ENCODE peak calls at places on chromosomes 1 and 21, in nine cellular contexts. One of them, this sample, is unnamed.
A peak's percentile ranks its signal among the peaks of the same experiment; 100 is the strongest.

GRCh38 chr21:37226356-37226920 is 40.7 kb downstream of the VPS26C start:
- DNase-seq in neuronal stem cell: no peak
- DNase-seq in coronary artery: no peak
- DNase-seq in activated naive CD4-positive, alpha-beta T cell: no peak
- DNase-seq in HL-60: no peak
- DNase-seq in stimulated activated CD8-positive, alpha-beta memory T cell treated with anti-CD3 and anti-CD28 coated beads, Interleukin-2, amount 100 ng/mL, for 48 hours: no peak
- DNase-seq in stimulated activated CD4-positive, alpha-beta T cell treated with anti-CD3 and anti-CD28 coated beads, Interleukin-1b, Interleukin-23, amount 100 ng/mL, for 24 hours: no peak
- DNase-seq in GM12865: no peak
- DNase-seq in H54: no peak
- DNase-seq in this sample: no peak

GRCh38 chr1:237583270-237583669 is 307.5 kb downstream of the ZP4 start:
- DNase-seq in neuronal stem cell: no peak
- DNase-seq in coronary artery: no peak
- DNase-seq in activated naive CD4-positive, alpha-beta T cell: no peak
- DNase-seq in HL-60: no peak
- DNase-seq in stimulated activated CD8-positive, alpha-beta memory T cell treated with anti-CD3 and anti-CD28 coated beads, Interleukin-2, amount 100 ng/mL, for 48 hours: no peak
- DNase-seq in stimulated activated CD4-positive, alpha-beta T cell treated with anti-CD3 and anti-CD28 coated beads, Interleukin-1b, Interleukin-23, amount 100 ng/mL, for 24 hours: no peak
- DNase-seq in GM12865: no peak
- DNase-seq in H54: no peak
- DNase-seq in this sample: no peak

GRCh38 chr1:110916669-110917306 is 43.8 kb downstream of the CD53 start:
- DNase-seq in neuronal stem cell: no peak
- DNase-seq in coronary artery: no peak
- DNase-seq in activated naive CD4-positive, alpha-beta T cell: no peak
- DNase-seq in HL-60: peak; percentile 28
- DNase-seq in stimulated activated CD8-positive, alpha-beta memory T cell treated with anti-CD3 and anti-CD28 coated beads, Interleukin-2, amount 100 ng/mL, for 48 hours: no peak
- DNase-seq in stimulated activated CD4-positive, alpha-beta T cell treated with anti-CD3 and anti-CD28 coated beads, Interleukin-1b, Interleukin-23, amount 100 ng/mL, for 24 hours: peak; percentile 11
- DNase-seq in GM12865: peak; percentile 68
- DNase-seq in H54: peak; percentile 12
- DNase-seq in this sample: peak; percentile 48

GRCh38 chr1:100036718-100037664 is 67.2 kb downstream of the SLC35A3 start:
- DNase-seq in neuronal stem cell: no peak
- DNase-seq in coronary artery: no peak
- DNase-seq in activated naive CD4-positive, alpha-beta T cell: no peak
- DNase-seq in HL-60: no peak
- DNase-seq in stimulated activated CD8-positive, alpha-beta memory T cell treated with anti-CD3 and anti-CD28 coated beads, Interleukin-2, amount 100 ng/mL, for 48 hours: no peak
- DNase-seq in stimulated activated CD4-positive, alpha-beta T cell treated with anti-CD3 and anti-CD28 coated beads, Interleukin-1b, Interleukin-23, amount 100 ng/mL, for 24 hours: no peak
- DNase-seq in GM12865: peak; percentile 41
- DNase-seq in H54: peak; percentile 18
- DNase-seq in this sample: no peak

GRCh38 chr1:46798820-46799219 is at the start of gene CYP4B1:
- DNase-seq in neuronal stem cell: no peak
- DNase-seq in coronary artery: no peak
- DNase-seq in activated naive CD4-positive, alpha-beta T cell: no peak
- DNase-seq in HL-60: no peak
- DNase-seq in stimulated activated CD8-positive, alpha-beta memory T cell treated with anti-CD3 and anti-CD28 coated beads, Interleukin-2, amount 100 ng/mL, for 48 hours: no peak
- DNase-seq in stimulated activated CD4-positive, alpha-beta T cell treated with anti-CD3 and anti-CD28 coated beads, Interleukin-1b, Interleukin-23, amount 100 ng/mL, for 24 hours: no peak
- DNase-seq in GM12865: no peak
- DNase-seq in H54: no peak
- DNase-seq in this sample: no peak

GRCh38 chr1:213720032-213720431 is 267.7 kb upstream of the PROX1 start:
- DNase-seq in neuronal stem cell: no peak
- DNase-seq in coronary artery: no peak
- DNase-seq in activated naive CD4-positive, alpha-beta T cell: no peak
- DNase-seq in HL-60: no peak
- DNase-seq in stimulated activated CD8-positive, alpha-beta memory T cell treated with anti-CD3 and anti-CD28 coated beads, Interleukin-2, amount 100 ng/mL, for 48 hours: no peak
- DNase-seq in stimulated activated CD4-positive, alpha-beta T cell treated with anti-CD3 and anti-CD28 coated beads, Interleukin-1b, Interleukin-23, amount 100 ng/mL, for 24 hours: no peak
- DNase-seq in GM12865: no peak
- DNase-seq in H54: no peak
- DNase-seq in this sample: no peak

GRCh38 chr1:15965228-15965767 is 10.6 kb downstream of the ZBTB17 start:
- DNase-seq in neuronal stem cell: no peak
- DNase-seq in coronary artery: no peak
- DNase-seq in activated naive CD4-positive, alpha-beta T cell: no peak
- DNase-seq in HL-60: no peak
- DNase-seq in stimulated activated CD8-positive, alpha-beta memory T cell treated with anti-CD3 and anti-CD28 coated beads, Interleukin-2, amount 100 ng/mL, for 48 hours: no peak
- DNase-seq in stimulated activated CD4-positive, alpha-beta T cell treated with anti-CD3 and anti-CD28 coated beads, Interleukin-1b, Interleukin-23, amount 100 ng/mL, for 24 hours: no peak
- DNase-seq in GM12865: peak; percentile 70
- DNase-seq in H54: no peak
- DNase-seq in this sample: no peak

GRCh38 chr1:173477286-173478098 is at the start of gene PRDX6:
- DNase-seq in neuronal stem cell: peak; percentile 83
- DNase-seq in coronary artery: peak; percentile 94
- DNase-seq in activated naive CD4-positive, alpha-beta T cell: peak; percentile 52
- DNase-seq in HL-60: peak; percentile 68
- DNase-seq in stimulated activated CD8-positive, alpha-beta memory T cell treated with anti-CD3 and anti-CD28 coated beads, Interleukin-2, amount 100 ng/mL, for 48 hours: no peak
- DNase-seq in stimulated activated CD4-positive, alpha-beta T cell treated with anti-CD3 and anti-CD28 coated beads, Interleukin-1b, Interleukin-23, amount 100 ng/mL, for 24 hours: peak; percentile 21
- DNase-seq in GM12865: no peak
- DNase-seq in H54: peak; percentile 68
- DNase-seq in this sample: no peak

GRCh38 chr21:42395910-42396625 is at the start of gene TMPRSS3:
- DNase-seq in neuronal stem cell: no peak
- DNase-seq in coronary artery: no peak
- DNase-seq in activated naive CD4-positive, alpha-beta T cell: no peak
- DNase-seq in HL-60: no peak
- DNase-seq in stimulated activated CD8-positive, alpha-beta memory T cell treated with anti-CD3 and anti-CD28 coated beads, Interleukin-2, amount 100 ng/mL, for 48 hours: no peak
- DNase-seq in stimulated activated CD4-positive, alpha-beta T cell treated with anti-CD3 and anti-CD28 coated beads, Interleukin-1b, Interleukin-23, amount 100 ng/mL, for 24 hours: no peak
- DNase-seq in GM12865: no peak
- DNase-seq in H54: no peak
- DNase-seq in this sample: no peak

GRCh38 chr1:180851995-180852887 is 60.5 kb upstream of the KIAA1614 start:
- DNase-seq in neuronal stem cell: no peak
- DNase-seq in coronary artery: no peak
- DNase-seq in activated naive CD4-positive, alpha-beta T cell: no peak
- DNase-seq in HL-60: no peak
- DNase-seq in stimulated activated CD8-positive, alpha-beta memory T cell treated with anti-CD3 and anti-CD28 coated beads, Interleukin-2, amount 100 ng/mL, for 48 hours: no peak
- DNase-seq in stimulated activated CD4-positive, alpha-beta T cell treated with anti-CD3 and anti-CD28 coated beads, Interleukin-1b, Interleukin-23, amount 100 ng/mL, for 24 hours: no peak
- DNase-seq in GM12865: peak; percentile 39
- DNase-seq in H54: no peak
- DNase-seq in this sample: no peak

GRCh38 chr1:14567056-14567455 is 31.4 kb upstream of the KAZN start:
- DNase-seq in neuronal stem cell: no peak
- DNase-seq in coronary artery: no peak
- DNase-seq in activated naive CD4-positive, alpha-beta T cell: no peak
- DNase-seq in HL-60: no peak
- DNase-seq in stimulated activated CD8-positive, alpha-beta memory T cell treated with anti-CD3 and anti-CD28 coated beads, Interleukin-2, amount 100 ng/mL, for 48 hours: no peak
- DNase-seq in stimulated activated CD4-positive, alpha-beta T cell treated with anti-CD3 and anti-CD28 coated beads, Interleukin-1b, Interleukin-23, amount 100 ng/mL, for 24 hours: no peak
- DNase-seq in GM12865: peak; percentile 33
- DNase-seq in H54: no peak
- DNase-seq in this sample: no peak

GRCh38 chr21:46057111-46057709 is 40.7 kb upstream of the COL6A2 start:
- DNase-seq in neuronal stem cell: no peak
- DNase-seq in coronary artery: no peak
- DNase-seq in activated naive CD4-positive, alpha-beta T cell: no peak
- DNase-seq in HL-60: no peak
- DNase-seq in stimulated activated CD8-positive, alpha-beta memory T cell treated with anti-CD3 and anti-CD28 coated beads, Interleukin-2, amount 100 ng/mL, for 48 hours: peak; percentile 74
- DNase-seq in stimulated activated CD4-positive, alpha-beta T cell treated with anti-CD3 and anti-CD28 coated beads, Interleukin-1b, Interleukin-23, amount 100 ng/mL, for 24 hours: no peak
- DNase-seq in GM12865: peak; percentile 30
- DNase-seq in H54: no peak
- DNase-seq in this sample: peak; percentile 67

GRCh38 chr1:229620876-229621275 is 5.0 kb downstream of the TAF5L start:
- DNase-seq in neuronal stem cell: no peak
- DNase-seq in coronary artery: no peak
- DNase-seq in activated naive CD4-positive, alpha-beta T cell: no peak
- DNase-seq in HL-60: peak; percentile 49
- DNase-seq in stimulated activated CD8-positive, alpha-beta memory T cell treated with anti-CD3 and anti-CD28 coated beads, Interleukin-2, amount 100 ng/mL, for 48 hours: no peak
- DNase-seq in stimulated activated CD4-positive, alpha-beta T cell treated with anti-CD3 and anti-CD28 coated beads, Interleukin-1b, Interleukin-23, amount 100 ng/mL, for 24 hours: no peak
- DNase-seq in GM12865: no peak
- DNase-seq in H54: no peak
- DNase-seq in this sample: no peak

GRCh38 chr1:43021547-43022474 is 63.1 kb upstream of the SLC2A1 start:
- DNase-seq in neuronal stem cell: no peak
- DNase-seq in coronary artery: no peak
- DNase-seq in activated naive CD4-positive, alpha-beta T cell: no peak
- DNase-seq in HL-60: no peak
- DNase-seq in stimulated activated CD8-positive, alpha-beta memory T cell treated with anti-CD3 and anti-CD28 coated beads, Interleukin-2, amount 100 ng/mL, for 48 hours: no peak
- DNase-seq in stimulated activated CD4-positive, alpha-beta T cell treated with anti-CD3 and anti-CD28 coated beads, Interleukin-1b, Interleukin-23, amount 100 ng/mL, for 24 hours: no peak
- DNase-seq in GM12865: no peak
- DNase-seq in H54: no peak
- DNase-seq in this sample: no peak

GRCh38 chr1:165886988-165887387 is 59.6 kb downstream of the UCK2 start:
- DNase-seq in neuronal stem cell: no peak
- DNase-seq in coronary artery: no peak
- DNase-seq in activated naive CD4-positive, alpha-beta T cell: no peak
- DNase-seq in HL-60: no peak
- DNase-seq in stimulated activated CD8-positive, alpha-beta memory T cell treated with anti-CD3 and anti-CD28 coated beads, Interleukin-2, amount 100 ng/mL, for 48 hours: no peak
- DNase-seq in stimulated activated CD4-positive, alpha-beta T cell treated with anti-CD3 and anti-CD28 coated beads, Interleukin-1b, Interleukin-23, amount 100 ng/mL, for 24 hours: no peak
- DNase-seq in GM12865: no peak
- DNase-seq in H54: no peak
- DNase-seq in this sample: no peak

GRCh38 chr21:18023099-18023498 is 203.9 kb upstream of the C21orf91 start:
- DNase-seq in neuronal stem cell: no peak
- DNase-seq in coronary artery: no peak
- DNase-seq in activated naive CD4-positive, alpha-beta T cell: no peak
- DNase-seq in HL-60: no peak
- DNase-seq in stimulated activated CD8-positive, alpha-beta memory T cell treated with anti-CD3 and anti-CD28 coated beads, Interleukin-2, amount 100 ng/mL, for 48 hours: no peak
- DNase-seq in stimulated activated CD4-positive, alpha-beta T cell treated with anti-CD3 and anti-CD28 coated beads, Interleukin-1b, Interleukin-23, amount 100 ng/mL, for 24 hours: no peak
- DNase-seq in GM12865: no peak
- DNase-seq in H54: no peak
- DNase-seq in this sample: no peak

GRCh38 chr1:998905-999796 is 746 bp downstream of the HES4 start:
- DNase-seq in neuronal stem cell: no peak
- DNase-seq in coronary artery: no peak
- DNase-seq in activated naive CD4-positive, alpha-beta T cell: no peak
- DNase-seq in HL-60: no peak
- DNase-seq in stimulated activated CD8-positive, alpha-beta memory T cell treated with anti-CD3 and anti-CD28 coated beads, Interleukin-2, amount 100 ng/mL, for 48 hours: no peak
- DNase-seq in stimulated activated CD4-positive, alpha-beta T cell treated with anti-CD3 and anti-CD28 coated beads, Interleukin-1b, Interleukin-23, amount 100 ng/mL, for 24 hours: no peak
- DNase-seq in GM12865: no peak
- DNase-seq in H54: no peak
- DNase-seq in this sample: peak; percentile 59

GRCh38 chr1:119492763-119493162 is 14.2 kb upstream of the HSD3B1 start:
- DNase-seq in neuronal stem cell: no peak
- DNase-seq in coronary artery: peak; percentile 33
- DNase-seq in activated naive CD4-positive, alpha-beta T cell: no peak
- DNase-seq in HL-60: no peak
- DNase-seq in stimulated activated CD8-positive, alpha-beta memory T cell treated with anti-CD3 and anti-CD28 coated beads, Interleukin-2, amount 100 ng/mL, for 48 hours: no peak
- DNase-seq in stimulated activated CD4-positive, alpha-beta T cell treated with anti-CD3 and anti-CD28 coated beads, Interleukin-1b, Interleukin-23, amount 100 ng/mL, for 24 hours: no peak
- DNase-seq in GM12865: no peak
- DNase-seq in H54: no peak
- DNase-seq in this sample: no peak

GRCh38 chr1:174740248-174740990 is 259.3 kb upstream of the CACYBP start:
- DNase-seq in neuronal stem cell: no peak
- DNase-seq in coronary artery: no peak
- DNase-seq in activated naive CD4-positive, alpha-beta T cell: no peak
- DNase-seq in HL-60: no peak
- DNase-seq in stimulated activated CD8-positive, alpha-beta memory T cell treated with anti-CD3 and anti-CD28 coated beads, Interleukin-2, amount 100 ng/mL, for 48 hours: no peak
- DNase-seq in stimulated activated CD4-positive, alpha-beta T cell treated with anti-CD3 and anti-CD28 coated beads, Interleukin-1b, Interleukin-23, amount 100 ng/mL, for 24 hours: no peak
- DNase-seq in GM12865: peak; percentile 6
- DNase-seq in H54: no peak
- DNase-seq in this sample: no peak

GRCh38 chr1:148264374-148265276 is 112.5 kb upstream of the NBPF11 start:
- DNase-seq in neuronal stem cell: peak; percentile 40
- DNase-seq in coronary artery: no peak
- DNase-seq in activated naive CD4-positive, alpha-beta T cell: no peak
- DNase-seq in HL-60: no peak
- DNase-seq in stimulated activated CD8-positive, alpha-beta memory T cell treated with anti-CD3 and anti-CD28 coated beads, Interleukin-2, amount 100 ng/mL, for 48 hours: peak; percentile 8
- DNase-seq in stimulated activated CD4-positive, alpha-beta T cell treated with anti-CD3 and anti-CD28 coated beads, Interleukin-1b, Interleukin-23, amount 100 ng/mL, for 24 hours: peak; percentile 9
- DNase-seq in GM12865: peak; percentile 29
- DNase-seq in H54: no peak
- DNase-seq in this sample: peak; percentile 21

GRCh38 chr1:181087400-181087901 is 1.0 kb upstream of the IER5 start:
- DNase-seq in neuronal stem cell: no peak
- DNase-seq in coronary artery: no peak
- DNase-seq in activated naive CD4-positive, alpha-beta T cell: no peak
- DNase-seq in HL-60: no peak
- DNase-seq in stimulated activated CD8-positive, alpha-beta memory T cell treated with anti-CD3 and anti-CD28 coated beads, Interleukin-2, amount 100 ng/mL, for 48 hours: no peak
- DNase-seq in stimulated activated CD4-positive, alpha-beta T cell treated with anti-CD3 and anti-CD28 coated beads, Interleukin-1b, Interleukin-23, amount 100 ng/mL, for 24 hours: no peak
- DNase-seq in GM12865: peak; percentile 53
- DNase-seq in H54: no peak
- DNase-seq in this sample: peak; percentile 53

GRCh38 chr1:71987210-71987609 is 295.1 kb downstream of the NEGR1 start:
- DNase-seq in neuronal stem cell: no peak
- DNase-seq in coronary artery: no peak
- DNase-seq in activated naive CD4-positive, alpha-beta T cell: no peak
- DNase-seq in HL-60: no peak
- DNase-seq in stimulated activated CD8-positive, alpha-beta memory T cell treated with anti-CD3 and anti-CD28 coated beads, Interleukin-2, amount 100 ng/mL, for 48 hours: no peak
- DNase-seq in stimulated activated CD4-positive, alpha-beta T cell treated with anti-CD3 and anti-CD28 coated beads, Interleukin-1b, Interleukin-23, amount 100 ng/mL, for 24 hours: no peak
- DNase-seq in GM12865: no peak
- DNase-seq in H54: no peak
- DNase-seq in this sample: no peak

GRCh38 chr1:164602480-164603093 is 43.6 kb downstream of the PBX1 start:
- DNase-seq in neuronal stem cell: no peak
- DNase-seq in coronary artery: no peak
- DNase-seq in activated naive CD4-positive, alpha-beta T cell: no peak
- DNase-seq in HL-60: no peak
- DNase-seq in stimulated activated CD8-positive, alpha-beta memory T cell treated with anti-CD3 and anti-CD28 coated beads, Interleukin-2, amount 100 ng/mL, for 48 hours: no peak
- DNase-seq in stimulated activated CD4-positive, alpha-beta T cell treated with anti-CD3 and anti-CD28 coated beads, Interleukin-1b, Interleukin-23, amount 100 ng/mL, for 24 hours: no peak
- DNase-seq in GM12865: no peak
- DNase-seq in H54: no peak
- DNase-seq in this sample: no peak

GRCh38 chr1:94633051-94633450 is 91.5 kb upstream of the F3 start:
- DNase-seq in neuronal stem cell: no peak
- DNase-seq in coronary artery: no peak
- DNase-seq in activated naive CD4-positive, alpha-beta T cell: no peak
- DNase-seq in HL-60: no peak
- DNase-seq in stimulated activated CD8-positive, alpha-beta memory T cell treated with anti-CD3 and anti-CD28 coated beads, Interleukin-2, amount 100 ng/mL, for 48 hours: no peak
- DNase-seq in stimulated activated CD4-positive, alpha-beta T cell treated with anti-CD3 and anti-CD28 coated beads, Interleukin-1b, Interleukin-23, amount 100 ng/mL, for 24 hours: no peak
- DNase-seq in GM12865: no peak
- DNase-seq in H54: no peak
- DNase-seq in this sample: no peak

GRCh38 chr1:71351438-71351837 is 270.6 kb upstream of the ZRANB2 start:
- DNase-seq in neuronal stem cell: no peak
- DNase-seq in coronary artery: no peak
- DNase-seq in activated naive CD4-positive, alpha-beta T cell: no peak
- DNase-seq in HL-60: no peak
- DNase-seq in stimulated activated CD8-positive, alpha-beta memory T cell treated with anti-CD3 and anti-CD28 coated beads, Interleukin-2, amount 100 ng/mL, for 48 hours: no peak
- DNase-seq in stimulated activated CD4-positive, alpha-beta T cell treated with anti-CD3 and anti-CD28 coated beads, Interleukin-1b, Interleukin-23, amount 100 ng/mL, for 24 hours: no peak
- DNase-seq in GM12865: no peak
- DNase-seq in H54: no peak
- DNase-seq in this sample: no peak

GRCh38 chr1:180563013-180563827 is 4.5 kb downstream of the OVAAL start:
- DNase-seq in neuronal stem cell: no peak
- DNase-seq in coronary artery: no peak
- DNase-seq in activated naive CD4-positive, alpha-beta T cell: no peak
- DNase-seq in HL-60: no peak
- DNase-seq in stimulated activated CD8-positive, alpha-beta memory T cell treated with anti-CD3 and anti-CD28 coated beads, Interleukin-2, amount 100 ng/mL, for 48 hours: no peak
- DNase-seq in stimulated activated CD4-positive, alpha-beta T cell treated with anti-CD3 and anti-CD28 coated beads, Interleukin-1b, Interleukin-23, amount 100 ng/mL, for 24 hours: no peak
- DNase-seq in GM12865: no peak
- DNase-seq in H54: no peak
- DNase-seq in this sample: no peak

GRCh38 chr1:147757015-147757990 is 3.1 kb downstream of the GJA5 start:
- DNase-seq in neuronal stem cell: no peak
- DNase-seq in coronary artery: no peak
- DNase-seq in activated naive CD4-positive, alpha-beta T cell: no peak
- DNase-seq in HL-60: no peak
- DNase-seq in stimulated activated CD8-positive, alpha-beta memory T cell treated with anti-CD3 and anti-CD28 coated beads, Interleukin-2, amount 100 ng/mL, for 48 hours: no peak
- DNase-seq in stimulated activated CD4-positive, alpha-beta T cell treated with anti-CD3 and anti-CD28 coated beads, Interleukin-1b, Interleukin-23, amount 100 ng/mL, for 24 hours: no peak
- DNase-seq in GM12865: no peak
- DNase-seq in H54: no peak
- DNase-seq in this sample: no peak

GRCh38 chr1:183569141-183569540 is 21.1 kb downstream of the NCF2 start:
- DNase-seq in neuronal stem cell: no peak
- DNase-seq in coronary artery: no peak
- DNase-seq in activated naive CD4-positive, alpha-beta T cell: no peak
- DNase-seq in HL-60: no peak
- DNase-seq in stimulated activated CD8-positive, alpha-beta memory T cell treated with anti-CD3 and anti-CD28 coated beads, Interleukin-2, amount 100 ng/mL, for 48 hours: no peak
- DNase-seq in stimulated activated CD4-positive, alpha-beta T cell treated with anti-CD3 and anti-CD28 coated beads, Interleukin-1b, Interleukin-23, amount 100 ng/mL, for 24 hours: no peak
- DNase-seq in GM12865: no peak
- DNase-seq in H54: peak; percentile 35
- DNase-seq in this sample: no peak

GRCh38 chr21:40846566-40847411 is at the start of gene DSCAM:
- DNase-seq in neuronal stem cell: peak; percentile 46
- DNase-seq in coronary artery: no peak
- DNase-seq in activated naive CD4-positive, alpha-beta T cell: no peak
- DNase-seq in HL-60: no peak
- DNase-seq in stimulated activated CD8-positive, alpha-beta memory T cell treated with anti-CD3 and anti-CD28 coated beads, Interleukin-2, amount 100 ng/mL, for 48 hours: no peak
- DNase-seq in stimulated activated CD4-positive, alpha-beta T cell treated with anti-CD3 and anti-CD28 coated beads, Interleukin-1b, Interleukin-23, amount 100 ng/mL, for 24 hours: no peak
- DNase-seq in GM12865: no peak
- DNase-seq in H54: no peak
- DNase-seq in this sample: no peak

GRCh38 chr1:99814373-99814900 is 35.7 kb upstream of the AGL start:
- DNase-seq in neuronal stem cell: no peak
- DNase-seq in coronary artery: no peak
- DNase-seq in activated naive CD4-positive, alpha-beta T cell: no peak
- DNase-seq in HL-60: no peak
- DNase-seq in stimulated activated CD8-positive, alpha-beta memory T cell treated with anti-CD3 and anti-CD28 coated beads, Interleukin-2, amount 100 ng/mL, for 48 hours: no peak
- DNase-seq in stimulated activated CD4-positive, alpha-beta T cell treated with anti-CD3 and anti-CD28 coated beads, Interleukin-1b, Interleukin-23, amount 100 ng/mL, for 24 hours: no peak
- DNase-seq in GM12865: no peak
- DNase-seq in H54: no peak
- DNase-seq in this sample: no peak

GRCh38 chr1:196278816-196279215 is 329.4 kb downstream of the KCNT2 start:
- DNase-seq in neuronal stem cell: no peak
- DNase-seq in coronary artery: no peak
- DNase-seq in activated naive CD4-positive, alpha-beta T cell: no peak
- DNase-seq in HL-60: no peak
- DNase-seq in stimulated activated CD8-positive, alpha-beta memory T cell treated with anti-CD3 and anti-CD28 coated beads, Interleukin-2, amount 100 ng/mL, for 48 hours: no peak
- DNase-seq in stimulated activated CD4-positive, alpha-beta T cell treated with anti-CD3 and anti-CD28 coated beads, Interleukin-1b, Interleukin-23, amount 100 ng/mL, for 24 hours: no peak
- DNase-seq in GM12865: no peak
- DNase-seq in H54: no peak
- DNase-seq in this sample: no peak

This sample was measured in GM13976.